ENCODE peak calls at places on chromosome 21, in six cellular contexts. K, X, O, R, T and B are unnamed samples.

GRCh38 chr21:36551731-36552457 is 72.0 kb upstream of the CLDN14 start:
- DNase-seq in O (peak; percentile 95), X (no peak), T (no peak), K (no peak), R (no peak), B (no peak)

GRCh38 chr21:33380483-33380998 is 22.7 kb upstream of the IFNGR2 start:
- DNase-seq in K (peak; percentile 96), T (peak; percentile 97), X (peak; percentile 97), R (no peak), O (peak; percentile 99), B (peak; percentile 92)

GRCh38 chr21:38434913-38435533 is 63.3 kb downstream of the ERG start:
- DNase-seq in T (peak; percentile 60), O (peak; percentile 83), R (no peak), K (no peak), X (no peak), B (peak; percentile 9)

GRCh38 chr21:44710294-44710665 is 1.1 kb downstream of the TSPEAR start:
- DNase-seq in R (peak; percentile 52), T (no peak), K (no peak), O (no peak), X (peak; percentile 26), B (no peak)

GRCh38 chr21:18041012-18041411 is 203.6 kb upstream of the CHODL start:
- DNase-seq in K (peak; percentile 76), T (no peak), R (peak; percentile 73), O (no peak), X (no peak), B (peak; percentile 31)

GRCh38 chr21:31557421-31557955 is 102.0 kb upstream of the SOD1 start:
- DNase-seq in X (no peak), R (peak; percentile 72), T (no peak), K (peak; percentile 62), O (no peak), B (peak; percentile 34)

GRCh38 chr21:38821959-38822682 is 16.4 kb downstream of the ETS2 start:
- DNase-seq in T (no peak), R (no peak), X (no peak), O (no peak), K (no peak), B (no peak)

GRCh38 chr21:25988738-25989137 is 181.8 kb downstream of the APP start:
- DNase-seq in T (no peak), R (no peak), X (no peak), K (no peak), O (no peak), B (no peak)

GRCh38 chr21:38503588-38503987 is 5.3 kb upstream of the ERG start:
- DNase-seq in R (no peak), X (peak; percentile 89), K (no peak), O (peak; percentile 49), T (no peak), B (no peak)

GRCh38 chr21:37896788-37897187 is 19.5 kb downstream of the KCNJ6 start:
- DNase-seq in O (no peak), X (no peak), K (no peak), R (no peak), T (no peak), B (no peak)

GRCh38 chr21:46161800-46162592 is 6.6 kb upstream of the FTCD start:
- DNase-seq in X (no peak), K (no peak), O (no peak), R (peak; percentile 1), T (no peak), B (no peak)

GRCh38 chr21:27564684-27565280 is 597.9 kb upstream of the ADAMTS5 start:
- DNase-seq in T (no peak), K (peak; percentile 40), X (peak; percentile 49), R (peak; percentile 63), O (peak; percentile 55), B (peak; percentile 72)

GRCh38 chr21:16294128-16294527 is 564.3 kb downstream of the USP25 start:
- DNase-seq in T (no peak), K (no peak), O (no peak), R (no peak), X (no peak), B (no peak)

GRCh38 chr21:16402752-16403151 is 673.0 kb downstream of the USP25 start:
- DNase-seq in K (no peak), R (no peak), X (no peak), O (peak; percentile 14), T (no peak), B (no peak)

GRCh38 chr21:31557956-31558838 is 101.3 kb upstream of the SOD1 start:
- DNase-seq in X (peak; percentile 48), K (peak; percentile 59), R (peak; percentile 71), T (no peak), O (peak; percentile 9), B (peak; percentile 52)

GRCh38 chr21:45108808-45109800 is 34.7 kb downstream of the ADARB1 start:
- DNase-seq in K (peak; percentile 16), T (no peak), O (no peak), X (no peak), R (no peak), B (no peak)

GRCh38 chr21:25960423-25960822 is 210.1 kb downstream of the APP start:
- DNase-seq in X (no peak), K (no peak), T (no peak), O (no peak), R (peak; percentile 78), B (peak; percentile 78)

GRCh38 chr21:26810266-26810665 is 34.9 kb downstream of the ADAMTS1 start:
- DNase-seq in O (peak; percentile 33), T (no peak), K (no peak), X (no peak), R (no peak), B (no peak)

GRCh38 chr21:46567348-46567747 is 37.5 kb downstream of the S100B start:
- DNase-seq in X (no peak), K (no peak), R (no peak), O (no peak), T (no peak), B (no peak)

GRCh38 chr21:42424848-42425602 is 21.3 kb downstream of the UBASH3A start:
- DNase-seq in X (no peak), T (no peak), O (no peak), R (no peak), K (peak; percentile 32), B (no peak)
- H3K36me3 ChIP-seq in X (no peaks in the 10 kb centered on the region), T (no peaks in the 10 kb centered on the region), O (no peaks in the 10 kb centered on the region), R (no peaks in the 10 kb centered on the region), K (no peaks in the 10 kb centered on the region), B (no peaks in the 10 kb centered on the region)

GRCh38 chr21:43681650-43682049 is 22.3 kb downstream of the RRP1B start:
- DNase-seq in O (no peak), K (no peak), R (no peak), T (no peak), X (no peak), B (no peak)
- H3K36me3 ChIP-seq in O (peaks cover 14% of the 10 kb centered on the region), K (peaks cover 22% of the 10 kb centered on the region), R (no peaks in the 10 kb centered on the region), T (peaks cover 68% of the 10 kb centered on the region), X (peaks cover 93% of the 10 kb centered on the region), B (peaks cover 83% of the 10 kb centered on the region)

DNA sequence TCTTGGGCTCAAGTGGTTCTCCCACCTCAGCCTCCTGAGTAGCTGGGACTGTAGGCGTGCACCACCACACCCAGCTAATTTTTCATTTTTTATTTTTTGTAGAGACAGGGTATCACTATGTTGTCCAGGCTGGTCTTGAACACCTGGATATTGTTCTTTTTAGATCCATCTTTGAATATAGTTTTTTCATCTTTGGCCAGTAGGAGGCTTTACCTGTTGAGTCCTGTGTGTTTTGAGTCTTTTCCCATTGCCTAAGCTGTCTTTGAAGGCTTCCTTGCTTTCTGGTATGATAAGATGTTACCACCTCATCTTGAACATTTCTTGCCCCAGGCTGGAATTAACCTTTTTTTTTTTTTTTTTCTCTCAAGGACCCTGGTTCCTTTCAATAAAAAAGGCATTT is 387.8 kb upstream of the RUNX1 start:
- DNase-seq in R (no peak), K (no peak), T (no peak), X (no peak), O (no peak), B (no peak)
- H3K36me3 ChIP-seq in R (no peaks in the 10 kb centered on the region), K (no peaks in the 10 kb centered on the region), T (no peaks in the 10 kb centered on the region), X (no peaks in the 10 kb centered on the region), O (no peaks in the 10 kb centered on the region), B (no peaks in the 10 kb centered on the region)

DNA sequence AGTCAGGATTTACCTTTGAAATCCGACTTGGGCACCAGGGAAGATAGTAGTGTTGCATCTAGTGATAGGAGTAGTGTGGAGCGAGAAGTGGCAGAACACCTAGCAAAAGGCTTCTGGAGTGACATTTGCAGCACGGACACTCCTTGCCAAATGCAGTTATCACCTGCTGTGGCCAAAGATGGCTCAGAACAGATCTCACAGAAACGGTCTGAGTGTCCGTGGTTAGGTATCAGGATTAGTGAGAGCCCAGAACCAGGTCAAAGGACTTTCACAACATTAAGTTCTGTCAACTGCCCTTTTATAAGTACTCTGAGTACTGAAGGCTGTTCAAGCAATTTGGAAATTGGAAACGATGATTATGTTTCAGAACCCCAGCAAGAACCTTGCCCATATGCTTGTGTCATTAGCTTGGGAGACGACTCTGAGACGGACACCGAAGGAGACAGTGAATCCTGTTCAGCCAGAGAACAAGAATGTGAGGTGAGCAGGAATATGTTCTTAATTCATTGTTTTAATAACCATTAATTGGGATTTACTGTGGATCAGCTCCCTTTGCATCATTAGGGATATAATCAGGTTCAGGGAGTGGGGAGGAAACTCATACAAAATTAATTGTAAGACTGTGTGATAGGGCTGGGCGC is 28.3 kb downstream of the BACH1 start:
- DNase-seq in O (no peak), K (no peak), R (no peak), X (no peak), T (no peak), B (no peak)
- H3K36me3 ChIP-seq in O (peaks cover 55% of the 10 kb centered on the region), K (no peaks in the 10 kb centered on the region), R (no peaks in the 10 kb centered on the region), X (peaks cover 76% of the 10 kb centered on the region), T (peaks cover 35% of the 10 kb centered on the region), B (peaks cover 38% of the 10 kb centered on the region)